ENCODE peak calls at places on chromosomes 13 and 19, in eight cellular contexts. F is HCT116; G is effector memory CD8-positive, alpha-beta T cell; W is activated naive CD8-positive, alpha-beta T cell treated with anti-CD3 and anti-CD28 coated beads, Interleukin-2, amount 10 ng/mL, durations not matched to agents 7 days and 5 days; D is T-cell; E is lung; M is heart left ventricle; L is activated CD8-positive, alpha-beta memory T cell treated with anti-CD3 and anti-CD28 coated beads, Interleukin-2, amount 10 ng/mL, durations not matched to agents 7 days and 5 days. O is an unnamed sample.

GRCh38 chr19:27794444-27795042 is 1418.4 kb downstream of the UQCRFS1 start:
- ATAC-seq in D (no peak), F (no peak), W (no peak), G (no peak), L (no peak), E (no peak), M (peak; percentile 14), O (no peak)

GRCh38 chr19:35408284-35409171 is 37.7 kb downstream of the GPR42 start:
- ATAC-seq in F (no peak), M (no peak), D (no peak), W (no peak), E (no peak), G (no peak), L (no peak), O (no peak)

GRCh38 chr13:40599146-40599545 is 67.3 kb downstream of the FOXO1 start:
- ATAC-seq in D (no peak), E (no peak), L (no peak), M (no peak), G (no peak), F (no peak), W (no peak), O (peak; percentile 61)

GRCh38 chr19:11007376-11007775 is 46.5 kb downstream of the SMARCA4 start:
- ATAC-seq in G (no peak), M (no peak), E (no peak), F (no peak), D (no peak), W (no peak), L (no peak), O (no peak)

GRCh38 chr19:12137541-12137940 is 2.6 kb downstream of the ZNF20 start:
- ATAC-seq in E (no peak), M (no peak), G (no peak), W (peak; percentile 11), F (no peak), L (no peak), D (peak; percentile 22), O (peak; percentile 37)

GRCh38 chr13:51328488-51328887 is 11.0 kb upstream of the SERPINE3 start:
- ATAC-seq in L (no peak), D (no peak), W (no peak), G (no peak), F (no peak), M (no peak), E (no peak), O (no peak)

GRCh38 chr13:29954082-29955043 is 103.9 kb upstream of the UBL3 start:
- ATAC-seq in L (peak; percentile 97), W (peak; percentile 96), E (peak; percentile 53), M (no peak), D (peak; percentile 81), G (peak; percentile 82), F (no peak), O (peak; percentile 94)

GRCh38 chr19:6533746-6534418 is 3.1 kb downstream of the TNFSF9 start:
- ATAC-seq in W (no peak), G (no peak), D (no peak), F (no peak), L (no peak), M (no peak), E (no peak), O (no peak)

GRCh38 chr13:28579334-28579733 is 79.6 kb upstream of the POMP start:
- ATAC-seq in F (no peak), L (no peak), G (no peak), E (no peak), M (no peak), D (no peak), W (no peak), O (no peak)

GRCh38 chr19:7307590-7308218 is 13.5 kb upstream of the INSR start:
- ATAC-seq in W (no peak), G (no peak), M (no peak), L (no peak), F (no peak), E (no peak), D (no peak), O (no peak)